ENCODE peak calls at places on chromosome 19, in four cellular contexts. Z is endothelial cell, X is HFF-Myc, R is neural crest cell. P is an unnamed sample.

GRCh38 chr19:662207-662961 is 630 bp downstream of the RNF126 start:
- DNase-seq in Z (peak; percentile 36), X (no peak), R (no peak), P (peak; percentile 46)

GRCh38 chr19:4115050-4115817 is 8.7 kb downstream of the MAP2K2 start:
- DNase-seq in Z (no peak), X (no peak), R (no peak), P (no peak)

GRCh38 chr19:15159251-15159650 is 41.5 kb downstream of the NOTCH3 start:
- DNase-seq in Z (no peak), X (no peak), R (no peak), P (no peak)

GRCh38 chr19:15234525-15235130 is 2.4 kb upstream of the EPHX3 start:
- DNase-seq in Z (no peak), X (no peak), R (no peak), P (no peak)

GRCh38 chr19:7668842-7669241 is at the start of gene RETN:
- DNase-seq in Z (no peak), X (no peak), R (no peak), P (no peak)

GRCh38 chr19:33557720-33558119 is 36.1 kb upstream of the PEPD start:
- DNase-seq in Z (no peak), X (no peak), R (no peak), P (no peak)

GRCh38 chr19:3250675-3251074 is 26.2 kb downstream of the CELF5 start:
- DNase-seq in Z (no peak), X (no peak), R (no peak), P (peak; percentile 28)

GRCh38 chr19:45817725-45818301 is 2.7 kb upstream of the RSPH6A start:
- DNase-seq in Z (no peak), X (no peak), R (no peak), P (no peak)

GRCh38 chr19:38719761-38720558 is 24.3 kb downstream of the CAPN12 start:
- DNase-seq in Z (no peak), X (no peak), R (no peak), P (no peak)
- TF ChIP-seq CTCF in Z (no peak), X (no peak), R (no peak), P (no peak)

DNA sequence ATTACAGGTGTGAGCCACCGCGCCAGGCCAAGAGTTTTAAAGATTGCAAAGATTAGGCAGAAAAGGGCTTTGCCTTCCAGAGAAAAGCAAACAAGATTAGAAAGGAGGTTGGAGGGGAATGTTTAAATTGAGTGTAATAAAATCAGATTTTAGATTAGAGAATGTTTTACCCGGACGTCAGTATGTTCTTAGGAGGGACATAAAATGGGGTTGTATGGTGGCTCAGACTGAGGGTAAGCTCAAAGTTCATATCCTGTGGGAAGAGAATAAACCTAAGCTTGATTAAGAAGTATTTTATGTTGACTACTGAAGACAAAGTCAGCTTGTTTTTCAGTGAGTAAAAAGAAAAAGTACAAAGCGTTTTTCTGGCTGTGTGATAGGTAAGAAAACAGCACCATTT is 34.1 kb upstream of the ZNF681 start:
- DNase-seq in Z (no peak), X (no peak), R (no peak), P (no peak)
- TF ChIP-seq CTCF in Z (no peak), X (no peak), R (no peak), P (no peak)

GRCh38 chr19:13083008-13083404 is 19.7 kb downstream of the LYL1 start:
- DNase-seq in Z (no peak), X (no peak), R (no peak), P (no peak)

GRCh38 chr19:13085673-13086072 is 17.0 kb downstream of the LYL1 start:
- DNase-seq in Z (no peak), X (no peak), R (no peak), P (no peak)

GRCh38 chr19:13079542-13079986 is 23.1 kb downstream of the LYL1 start:
- DNase-seq in Z (no peak), X (peak; percentile 83), R (no peak), P (no peak)

GRCh38 chr19:13083627-13084026 is 19.0 kb downstream of the LYL1 start:
- DNase-seq in Z (no peak), X (no peak), R (no peak), P (no peak)

DNA sequence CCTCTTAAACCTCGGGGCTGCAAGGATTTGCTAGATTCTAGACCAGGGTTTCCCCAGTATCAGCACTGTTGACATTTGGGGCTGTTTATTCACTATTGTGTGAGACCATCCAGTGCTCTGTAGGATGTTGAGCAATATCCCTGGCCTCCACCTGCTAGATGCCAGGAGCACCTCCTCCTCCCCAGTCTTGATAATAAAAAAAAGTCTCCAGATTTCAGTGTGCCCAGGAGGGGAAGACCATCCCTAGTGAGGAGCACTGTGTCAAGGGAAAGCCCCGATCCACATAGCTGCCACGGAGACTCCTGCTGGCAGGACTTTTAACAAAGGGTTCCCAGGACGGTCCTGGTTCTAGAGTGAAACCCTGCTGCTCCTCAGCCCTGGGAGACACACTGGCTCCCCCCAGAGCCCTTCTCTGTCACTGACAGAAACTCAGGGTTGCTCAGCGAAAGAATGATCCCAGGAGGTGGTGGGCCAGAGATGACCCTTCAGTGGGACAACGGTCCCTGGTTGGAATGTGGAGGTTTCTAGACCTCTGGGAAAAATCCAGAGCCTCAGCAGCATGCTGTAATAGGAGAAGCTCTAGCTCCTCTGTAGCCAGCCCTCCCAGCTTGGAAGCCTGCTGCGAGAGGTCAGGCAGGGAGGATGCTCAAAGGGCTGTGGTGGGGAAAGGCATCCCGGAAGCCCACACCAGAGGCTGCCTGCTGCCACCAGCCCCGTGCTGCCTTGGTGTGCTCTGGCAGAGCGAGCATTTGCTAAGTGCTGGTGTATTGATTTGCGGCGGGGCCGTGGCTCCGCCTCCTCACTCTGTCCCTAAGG is 20.3 kb downstream of the LYL1 start:
- DNase-seq in Z (peak; percentile 57), X (no peak), R (no peak), P (peak; percentile 61)
- TF ChIP-seq CTCF in Z (no peak), X (peak; percentile 37), R (peak; percentile 34), P (peak; percentile 22)

GRCh38 chr19:57377498-57378146 is 12.0 kb upstream of the ZNF548 start:
- DNase-seq in Z (no peak), X (no peak), R (no peak), P (no peak)

GRCh38 chr19:57382806-57383488 is 6.7 kb upstream of the ZNF548 start:
- DNase-seq in Z (no peak), X (no peak), R (no peak), P (no peak)
- TF ChIP-seq CTCF in Z (no peak), X (no peak), R (no peak), P (no peak)

GRCh38 chr19:19553670-19554069 is 15.6 kb downstream of the CILP2 start:
- DNase-seq in Z (no peak), X (no peak), R (no peak), P (no peak)

GRCh38 chr19:19551862-19552192 is 13.8 kb downstream of the CILP2 start:
- DNase-seq in Z (no peak), X (no peak), R (no peak), P (no peak)

GRCh38 chr19:19554074-19555023 is 16.3 kb downstream of the CILP2 start:
- DNase-seq in Z (peak; percentile 68), X (no peak), R (peak; percentile 70), P (peak; percentile 69)

GRCh38 chr19:19550972-19551861 is 13.2 kb downstream of the CILP2 start:
- DNase-seq in Z (no peak), X (no peak), R (no peak), P (no peak)

DNA sequence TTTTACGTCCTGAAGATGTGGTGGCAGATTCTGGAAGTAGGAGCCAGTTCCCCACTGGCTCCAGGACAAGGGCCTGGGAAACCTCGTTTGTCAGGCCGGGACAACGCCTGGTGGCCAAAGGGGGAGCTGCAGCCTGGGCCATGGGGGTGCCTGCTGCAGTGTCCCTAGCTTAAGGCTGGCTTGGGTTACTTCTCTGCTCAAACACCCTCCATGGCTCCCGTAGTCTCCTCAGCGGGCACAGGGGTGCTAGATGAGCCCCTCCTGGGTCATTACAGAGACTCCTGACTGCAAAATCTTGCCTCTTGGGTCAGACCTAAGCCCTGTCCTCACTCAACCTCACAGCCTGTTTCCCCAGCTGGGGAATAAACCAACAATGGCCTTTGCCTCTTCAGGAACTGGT is 14.7 kb downstream of the CILP2 start:
- DNase-seq in Z (peak; percentile 77), X (no peak), R (peak; percentile 63), P (peak; percentile 71)
- TF ChIP-seq CTCF in Z (peak; percentile 76), X (peak; percentile 68), R (peak; percentile 69), P (peak; percentile 65)

GRCh38 chr19:34676697-34677385 is at the start of gene SCGB2B2:
- DNase-seq in Z (no peak), X (peak; percentile 9), R (no peak), P (no peak)

GRCh38 chr19:34675919-34676318 is 1.0 kb downstream of the SCGB2B2 start:
- DNase-seq in Z (no peak), X (no peak), R (no peak), P (no peak)

GRCh38 chr19:34678085-34678412 is 571 bp downstream of the ZNF302 start:
- DNase-seq in Z (no peak), X (no peak), R (no peak), P (no peak)

GRCh38 chr19:34678421-34678820 is 943 bp downstream of the ZNF302 start:
- DNase-seq in Z (no peak), X (no peak), R (no peak), P (no peak)

GRCh38 chr19:34677386-34678084 is at the start of gene ZNF302:
- DNase-seq in Z (peak; percentile 94), X (peak; percentile 86), R (peak; percentile 89), P (peak; percentile 92)
- TF ChIP-seq CTCF in Z (no peak), X (no peak), R (no peak), P (no peak)

GRCh38 chr19:13370948-13371347 is 135.3 kb downstream of the CACNA1A start:
- DNase-seq in Z (no peak), X (no peak), R (no peak), P (no peak)

GRCh38 chr19:13363954-13364353 is 142.3 kb downstream of the CACNA1A start:
- DNase-seq in Z (no peak), X (no peak), R (no peak), P (no peak)

GRCh38 chr19:13363235-13363634 is 143.0 kb downstream of the CACNA1A start:
- DNase-seq in Z (no peak), X (no peak), R (no peak), P (no peak)

GRCh38 chr19:13366529-13367143 is 139.6 kb downstream of the CACNA1A start:
- DNase-seq in Z (peak; percentile 21), X (peak; percentile 16), R (peak; percentile 29), P (peak; percentile 4)
- TF ChIP-seq CTCF in Z (peak; percentile 67), X (peak; percentile 53), R (peak; percentile 59), P (peak; percentile 50)